ENCODE peak calls at places on chromosome 5, in seven cellular contexts. V is fibroblast of lung, T is right lobe of liver, I is neural progenitor cell, A is K562, G is heart right ventricle, M is hepatocyte. B is an unnamed sample. For H3K27me3, the result is how much of the 10 kb centered on the place peaks cover.

GRCh38 chr5:7850533-7851239 is at the start of gene CFAP90:
- DNase-seq in I (peak), M (peak), G (peak), A (no peak), V (peak), T (peak), B (peak)

GRCh38 chr5:36177715-36178556 is 26.0 kb downstream of the SKP2 start:
- DNase-seq in T (no peak), M (peak), V (peak), A (no peak), G (no peak), I (peak), B (peak)

GRCh38 chr5:36877667-36878420 is 1.3 kb downstream of the NIPBL start:
- DNase-seq in A (no peak), G (no peak), I (peak), T (no peak), V (peak), M (no peak), B (peak)

GRCh38 chr5:129996896-129997295 is 92.6 kb downstream of the CHSY3 start:
- DNase-seq in V (peak), M (no peak), A (no peak), T (no peak), G (no peak), I (no peak), B (no peak)

GRCh38 chr5:23740029-23740428 is 232.6 kb downstream of the PRDM9 start:
- DNase-seq in M (no peak), I (no peak), A (no peak), G (no peak), T (peak), V (no peak), B (no peak)

GRCh38 chr5:42621242-42621641 is 135.4 kb upstream of the CCDC152 start:
- DNase-seq in V (no peak), T (no peak), M (no peak), G (no peak), A (no peak), I (no peak), B (no peak)

GRCh38 chr5:66230551-66230950 is 86.5 kb downstream of the SREK1 start:
- DNase-seq in G (no peak), T (no peak), I (no peak), M (no peak), A (no peak), V (peak), B (no peak)

GRCh38 chr5:5572010-5572982 is 149.8 kb downstream of the ICE1 start:
- DNase-seq in G (peak), A (peak), M (no peak), I (no peak), V (no peak), T (no peak), B (peak)

GRCh38 chr5:78295035-78295961 is 800 bp upstream of the AP3B1 start:
- DNase-seq in V (peak), I (peak), T (peak), G (peak), A (peak), M (peak), B (peak)

GRCh38 chr5:142749321-142749720 is 20.9 kb upstream of the ARHGAP26 start:
- DNase-seq in T (no peak), V (peak), M (no peak), I (no peak), A (no peak), G (no peak), B (no peak)

GRCh38 chr5:318931-319601 is 2.4 kb upstream of the AHRR start:
- DNase-seq in I (no peak), G (no peak), T (no peak), M (no peak), V (no peak), A (peak), B (no peak)

GRCh38 chr5:103891151-103891550 is 328.6 kb upstream of the NUDT12 start:
- DNase-seq in T (no peak), I (no peak), A (no peak), G (no peak), V (peak), M (no peak), B (no peak)

GRCh38 chr5:119743927-119744326 is 114.6 kb downstream of the FAM170A start:
- DNase-seq in V (no peak), M (peak), A (peak), I (peak), G (no peak), T (no peak), B (peak)

GRCh38 chr5:157519579-157520253 is 55.9 kb downstream of the ADAM19 start:
- DNase-seq in A (no peak), T (no peak), I (no peak), G (no peak), M (no peak), V (no peak), B (no peak)

GRCh38 chr5:109533847-109534272 is 124.1 kb upstream of the PJA2 start:
- DNase-seq in M (no peak), T (no peak), V (peak), A (no peak), G (no peak), I (no peak), B (no peak)

GRCh38 chr5:135880278-135880677 is 15.4 kb downstream of the IL9 start:
- DNase-seq in I (peak), G (no peak), V (no peak), T (no peak), M (no peak), A (peak), B (peak)

GRCh38 chr5:176543428-176544182 is 5.5 kb upstream of the CDHR2 start:
- DNase-seq in G (peak), V (peak), T (peak), A (peak), I (peak), M (peak), B (no peak)

GRCh38 chr5:165881259-165881658 is 2375.8 kb downstream of the MAT2B start:
- DNase-seq in G (no peak), A (no peak), I (peak), M (no peak), V (no peak), T (no peak), B (peak)

GRCh38 chr5:152329191-152329590 is 75.9 kb downstream of the NMUR2 start:
- DNase-seq in G (no peak), M (no peak), T (no peak), I (no peak), A (no peak), V (no peak), B (no peak)

GRCh38 chr5:147558826-147559225 is 49.0 kb upstream of the DPYSL3 start:
- DNase-seq in I (peak), G (peak), M (peak), T (no peak), A (peak), V (peak), B (peak)

GRCh38 chr5:157828031-157828948 is 30.7 kb downstream of the CLINT1 start:
- DNase-seq in V (peak), I (no peak), M (no peak), A (no peak), G (no peak), T (no peak), B (no peak)

GRCh38 chr5:142323480-142324376 is 1.1 kb downstream of the SPRY4 start:
- DNase-seq in V (peak), M (peak), T (peak), A (no peak), I (peak), G (no peak), B (no peak)

GRCh38 chr5:120803282-120803681 is 339.2 kb downstream of the PRR16 start:
- DNase-seq in M (no peak), A (no peak), I (no peak), V (peak), G (no peak), T (no peak), B (peak)

GRCh38 chr5:146032911-146033310 is 72.5 kb downstream of the PLAC8L1 start:
- DNase-seq in I (no peak), T (no peak), A (no peak), G (no peak), M (no peak), V (peak), B (no peak)

GRCh38 chr5:132134384-132134783 is 60.8 kb downstream of the CSF2 start:
- DNase-seq in V (peak), A (no peak), I (no peak), T (no peak), M (no peak), G (no peak), B (no peak)

GRCh38 chr5:178377583-178378270 is 145.1 kb upstream of the PHYKPL start:
- DNase-seq in T (no peak), A (no peak), M (no peak), I (no peak), G (no peak), V (no peak), B (no peak)

GRCh38 chr5:178376906-178377582 is 144.4 kb upstream of the PHYKPL start:
- DNase-seq in T (no peak), I (no peak), G (no peak), V (peak), A (no peak), M (peak), B (no peak)

GRCh38 chr5:178372091-178372695 is 139.6 kb upstream of the PHYKPL start:
- DNase-seq in A (no peak), M (peak), T (no peak), G (no peak), I (no peak), V (no peak), B (no peak)

GRCh38 chr5:178373711-178374110 is 141.1 kb upstream of the PHYKPL start:
- DNase-seq in G (no peak), T (no peak), A (no peak), V (no peak), I (no peak), M (no peak), B (no peak)

GRCh38 chr5:178375348-178375747 is 142.7 kb upstream of the PHYKPL start:
- DNase-seq in A (no peak), V (no peak), I (no peak), T (no peak), G (no peak), M (no peak), B (no peak)
- TF ChIP-seq CTCF in A (no peak), V (no peak), I (no peak), T (no peak), G (no peak), M (no peak), B (no peak)

DNA sequence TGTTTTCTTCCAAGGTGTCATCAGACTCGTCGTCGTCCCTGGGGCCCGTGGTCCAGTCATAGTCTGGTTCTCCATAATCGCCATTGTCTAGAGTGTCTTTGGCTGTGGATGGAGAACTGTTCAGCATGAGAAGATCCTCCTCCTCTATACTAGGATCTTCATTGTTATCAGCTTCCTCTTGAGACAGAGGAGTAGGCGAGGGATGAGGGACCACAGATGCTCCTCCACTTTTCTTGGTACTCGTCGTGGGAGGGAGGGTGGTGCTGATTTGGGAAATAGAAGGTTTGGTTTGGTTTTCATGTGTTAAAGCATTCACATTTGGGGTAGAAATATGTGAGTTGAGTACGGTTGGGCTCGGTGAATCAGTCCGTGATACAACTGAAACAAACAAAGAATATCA is 8.8 kb downstream of the C5orf15 start:
- DNase-seq in I (no peak), A (no peak), G (no peak), M (no peak), V (no peak), T (no peak), B (no peak)
- H3K4me3 ChIP-seq in I (no peak), A (no peak), G (no peak), M (no peak), V (no peak), T (no peak), B (no peak)

GRCh38 chr5:112183103-112183634 is 235.9 kb downstream of the EPB41L4A start:
- DNase-seq in V (peak), M (peak), A (no peak), T (no peak), G (no peak), I (peak), B (peak)
- H3K27me3 ChIP-seq in V (under half), M (under half), A (under half), T (under half), G (under half), I (under half), B (under half)

DNA sequence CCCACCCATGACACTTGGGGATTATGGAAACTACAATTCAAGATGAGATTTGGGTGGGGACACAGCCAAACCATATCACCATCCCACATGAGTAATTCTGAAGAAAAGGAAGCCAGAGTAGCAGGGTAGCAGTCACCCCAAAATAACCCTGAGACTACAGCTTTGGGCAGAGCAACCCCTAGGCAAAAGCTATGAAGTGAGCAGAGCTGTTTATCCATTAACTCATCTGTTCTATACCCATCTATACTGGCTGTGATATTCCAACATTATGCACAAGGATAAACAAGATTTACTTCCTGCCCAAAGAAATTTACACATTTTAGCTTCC is 12.3 kb upstream of the REEP5 start:
- DNase-seq in T (no peak), I (no peak), M (no peak), A (no peak), V (no peak), G (no peak), B (no peak)
- TF ChIP-seq CTCF in T (no peak), I (no peak), M (no peak), A (no peak), V (no peak), G (no peak), B (no peak)

DNA sequence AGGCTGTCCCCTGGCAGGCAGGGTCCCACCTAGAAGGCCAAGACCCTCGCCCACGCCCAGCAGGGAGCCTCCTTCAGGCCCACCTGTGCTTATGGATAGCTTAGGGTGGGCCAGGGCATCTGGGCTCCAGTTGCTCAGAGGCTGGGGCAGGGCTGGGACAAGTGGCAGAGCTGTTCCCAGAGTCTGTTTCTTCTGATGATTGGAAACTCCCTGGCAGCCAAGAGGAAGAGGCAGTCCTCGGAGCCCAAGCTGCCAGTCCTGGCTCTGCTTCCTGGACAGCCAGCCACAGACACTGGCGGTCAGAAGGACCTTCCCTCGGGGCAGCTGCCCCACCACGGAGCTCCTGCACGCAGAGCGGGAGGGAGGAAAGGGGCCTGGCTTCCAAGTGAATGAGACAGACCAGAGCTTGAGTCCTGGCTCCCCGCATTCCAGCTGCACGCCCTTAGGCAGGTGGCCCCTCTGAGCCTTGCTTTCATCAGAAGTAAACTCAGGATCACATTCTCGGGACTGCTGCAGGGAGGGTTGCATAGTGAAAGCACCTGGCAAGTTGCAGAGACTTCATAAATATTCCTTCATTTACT is 38.0 kb upstream of the GABRP start:
- DNase-seq in V (peak), T (peak), A (no peak), I (peak), M (peak), G (peak), B (no peak)
- H3K4me3 ChIP-seq in V (no peak), T (no peak), A (no peak), I (no peak), M (no peak), G (no peak), B (no peak)